ENCODE peak calls at places on chromosomes 3 and 15, in five cellular contexts. One of them, this sample, is unnamed.

GRCh38 chr3:78919021-78919755 is 848.6 kb downstream of the ROBO1 start:
- DNase-seq in astrocyte of the spinal cord: peak
- DNase-seq in hepatocyte: peak
- DNase-seq in AG10803: peak
- DNase-seq in testis: no peak
- DNase-seq in this sample: peak

GRCh38 chr3:177335728-177336127 is 138.4 kb upstream of the TBL1XR1 start:
- DNase-seq in hepatocyte: no peak
- DNase-seq in AG10803: peak
- DNase-seq in testis: no peak
- DNase-seq in astrocyte of the spinal cord: peak
- DNase-seq in this sample: peak

GRCh38 chr3:106229495-106230278 is 360.9 kb upstream of the CBLB start:
- DNase-seq in hepatocyte: no peak
- DNase-seq in astrocyte of the spinal cord: no peak
- DNase-seq in AG10803: no peak
- DNase-seq in testis: no peak
- DNase-seq in this sample: no peak

GRCh38 chr15:50907866-50908208 is 646 bp upstream of the AP4E1 start:
- DNase-seq in testis: peak
- DNase-seq in hepatocyte: peak
- DNase-seq in astrocyte of the spinal cord: peak
- DNase-seq in AG10803: peak
- DNase-seq in this sample: peak

GRCh38 chr3:110526732-110527727 is 544.6 kb upstream of the NECTIN3 start:
- DNase-seq in AG10803: peak
- DNase-seq in testis: no peak
- DNase-seq in astrocyte of the spinal cord: peak
- DNase-seq in hepatocyte: peak
- DNase-seq in this sample: peak

GRCh38 chr3:128309026-128309425 is 155.7 kb downstream of the EEFSEC start:
- DNase-seq in astrocyte of the spinal cord: no peak
- DNase-seq in testis: no peak
- DNase-seq in hepatocyte: no peak
- DNase-seq in AG10803: no peak
- DNase-seq in this sample: no peak

GRCh38 chr3:67109651-67110204 is 111.6 kb downstream of the KBTBD8 start:
- DNase-seq in hepatocyte: peak
- DNase-seq in astrocyte of the spinal cord: peak
- DNase-seq in testis: no peak
- DNase-seq in AG10803: peak
- DNase-seq in this sample: peak

GRCh38 chr3:32454111-32454510 is 48.5 kb downstream of the CMTM6 start:
- DNase-seq in testis: no peak
- DNase-seq in astrocyte of the spinal cord: no peak
- DNase-seq in AG10803: no peak
- DNase-seq in hepatocyte: no peak
- DNase-seq in this sample: no peak

GRCh38 chr3:117820900-117821299 is 1111.3 kb downstream of the TUSC7 start:
- DNase-seq in testis: no peak
- DNase-seq in AG10803: peak
- DNase-seq in astrocyte of the spinal cord: peak
- DNase-seq in hepatocyte: no peak
- DNase-seq in this sample: peak

GRCh38 chr3:182683335-182684257 is 109.7 kb upstream of the ATP11B start:
- DNase-seq in AG10803: peak
- DNase-seq in hepatocyte: peak
- DNase-seq in testis: peak
- DNase-seq in astrocyte of the spinal cord: peak
- DNase-seq in this sample: peak

GRCh38 chr3:161821591-161821990 is 325.0 kb downstream of the OTOL1 start:
- DNase-seq in astrocyte of the spinal cord: no peak
- DNase-seq in hepatocyte: no peak
- DNase-seq in testis: no peak
- DNase-seq in AG10803: no peak
- DNase-seq in this sample: no peak

GRCh38 chr3:171699611-171700010 is 110.7 kb downstream of the PLD1 start:
- DNase-seq in testis: no peak
- DNase-seq in hepatocyte: no peak
- DNase-seq in astrocyte of the spinal cord: no peak
- DNase-seq in AG10803: peak
- DNase-seq in this sample: peak

GRCh38 chr3:99943931-99944761 is 126.5 kb downstream of the CMSS1 start:
- DNase-seq in astrocyte of the spinal cord: no peak
- DNase-seq in testis: no peak
- DNase-seq in hepatocyte: no peak
- DNase-seq in AG10803: no peak
- DNase-seq in this sample: no peak

GRCh38 chr15:29115093-29115991 is 154.3 kb downstream of the NSMCE3 start:
- DNase-seq in hepatocyte: peak
- DNase-seq in astrocyte of the spinal cord: peak
- DNase-seq in AG10803: no peak
- DNase-seq in testis: peak
- DNase-seq in this sample: no peak

GRCh38 chr3:163043074-163043473 is 1546.5 kb downstream of the OTOL1 start:
- DNase-seq in AG10803: peak
- DNase-seq in testis: peak
- DNase-seq in hepatocyte: no peak
- DNase-seq in astrocyte of the spinal cord: no peak
- DNase-seq in this sample: peak

GRCh38 chr15:92654662-92655061 is 913 bp downstream of the FAM174B start:
- DNase-seq in AG10803: no peak
- DNase-seq in astrocyte of the spinal cord: no peak
- DNase-seq in hepatocyte: no peak
- DNase-seq in testis: no peak
- DNase-seq in this sample: no peak

GRCh38 chr3:169020371-169020770 is 643.1 kb downstream of the MECOM start:
- DNase-seq in astrocyte of the spinal cord: no peak
- DNase-seq in AG10803: no peak
- DNase-seq in testis: no peak
- DNase-seq in hepatocyte: no peak
- DNase-seq in this sample: no peak

GRCh38 chr15:47514251-47514652 is 203.1 kb upstream of the SEMA6D start:
- DNase-seq in astrocyte of the spinal cord: peak
- DNase-seq in hepatocyte: no peak
- DNase-seq in AG10803: peak
- DNase-seq in testis: no peak
- DNase-seq in this sample: peak

GRCh38 chr3:188662214-188662613 is 508.3 kb downstream of the LPP start:
- DNase-seq in testis: no peak
- DNase-seq in AG10803: no peak
- DNase-seq in hepatocyte: no peak
- DNase-seq in astrocyte of the spinal cord: no peak
- DNase-seq in this sample: no peak

GRCh38 chr3:152183473-152183872 is 85.3 kb upstream of the MBNL1 start:
- DNase-seq in hepatocyte: peak
- DNase-seq in astrocyte of the spinal cord: peak
- DNase-seq in AG10803: no peak
- DNase-seq in testis: peak
- DNase-seq in this sample: peak

GRCh38 chr3:196273655-196274054 is 13.9 kb downstream of the PCYT1A start:
- DNase-seq in astrocyte of the spinal cord: no peak
- DNase-seq in testis: peak
- DNase-seq in AG10803: no peak
- DNase-seq in hepatocyte: no peak
- DNase-seq in this sample: no peak

GRCh38 chr3:4395448-4395847 is 71.6 kb downstream of the SUMF1 start:
- DNase-seq in testis: no peak
- DNase-seq in astrocyte of the spinal cord: peak
- DNase-seq in AG10803: no peak
- DNase-seq in hepatocyte: no peak
- DNase-seq in this sample: no peak

GRCh38 chr15:68668926-68669600 is 90.3 kb downstream of the CORO2B start:
- DNase-seq in hepatocyte: no peak
- DNase-seq in AG10803: no peak
- DNase-seq in astrocyte of the spinal cord: no peak
- DNase-seq in testis: peak
- DNase-seq in this sample: no peak

GRCh38 chr15:66713843-66714508 is 11.9 kb downstream of the SMAD6 start:
- DNase-seq in AG10803: no peak
- DNase-seq in hepatocyte: no peak
- DNase-seq in testis: no peak
- DNase-seq in astrocyte of the spinal cord: no peak
- DNase-seq in this sample: no peak

GRCh38 chr15:45641374-45641778 is 6.5 kb downstream of the SQOR start:
- DNase-seq in AG10803: peak
- DNase-seq in testis: no peak
- DNase-seq in astrocyte of the spinal cord: peak
- DNase-seq in hepatocyte: peak
- DNase-seq in this sample: peak

GRCh38 chr3:126179825-126180476 is 435 bp downstream of the ALDH1L1 start:
- DNase-seq in hepatocyte: peak
- DNase-seq in astrocyte of the spinal cord: no peak
- DNase-seq in AG10803: no peak
- DNase-seq in testis: peak
- DNase-seq in this sample: peak

DNA sequence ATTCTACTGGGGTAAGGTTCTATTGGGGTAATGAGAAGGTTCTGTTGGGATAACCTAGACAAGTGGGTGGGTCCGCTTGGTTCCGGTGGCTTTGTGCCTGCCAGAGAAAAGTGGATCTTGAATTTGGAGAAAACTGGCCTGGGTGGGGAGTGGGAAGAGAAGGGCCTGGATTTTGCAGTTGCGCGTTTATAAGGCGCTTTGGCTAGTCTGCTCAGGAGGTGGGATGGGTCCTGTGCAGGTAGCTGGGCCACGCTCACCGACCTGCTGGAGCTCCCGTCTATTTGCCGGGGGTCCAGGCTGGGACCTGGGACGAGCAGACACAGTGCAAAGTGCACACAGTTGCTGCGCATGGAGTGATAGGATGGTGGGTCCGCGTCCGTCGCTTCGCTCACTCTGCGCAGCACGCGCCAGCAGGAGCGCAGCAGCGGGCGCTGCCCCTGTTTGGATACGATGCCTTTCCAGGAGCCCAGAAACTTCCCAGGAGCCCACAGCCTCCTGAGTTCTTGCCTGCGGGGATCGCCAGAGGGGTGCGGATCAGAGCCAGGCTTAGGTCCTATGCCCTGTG is 1.3 kb upstream of the AP3B2 start:
- DNase-seq in AG10803: no peak
- DNase-seq in hepatocyte: no peak
- DNase-seq in testis: no peak
- DNase-seq in astrocyte of the spinal cord: no peak
- DNase-seq in this sample: no peak
- TF ChIP-seq CTCF in AG10803: no peak
- TF ChIP-seq CTCF in hepatocyte: no peak
- TF ChIP-seq CTCF in testis: no peak
- TF ChIP-seq CTCF in astrocyte of the spinal cord: no peak
- TF ChIP-seq CTCF in this sample: no peak

DNA sequence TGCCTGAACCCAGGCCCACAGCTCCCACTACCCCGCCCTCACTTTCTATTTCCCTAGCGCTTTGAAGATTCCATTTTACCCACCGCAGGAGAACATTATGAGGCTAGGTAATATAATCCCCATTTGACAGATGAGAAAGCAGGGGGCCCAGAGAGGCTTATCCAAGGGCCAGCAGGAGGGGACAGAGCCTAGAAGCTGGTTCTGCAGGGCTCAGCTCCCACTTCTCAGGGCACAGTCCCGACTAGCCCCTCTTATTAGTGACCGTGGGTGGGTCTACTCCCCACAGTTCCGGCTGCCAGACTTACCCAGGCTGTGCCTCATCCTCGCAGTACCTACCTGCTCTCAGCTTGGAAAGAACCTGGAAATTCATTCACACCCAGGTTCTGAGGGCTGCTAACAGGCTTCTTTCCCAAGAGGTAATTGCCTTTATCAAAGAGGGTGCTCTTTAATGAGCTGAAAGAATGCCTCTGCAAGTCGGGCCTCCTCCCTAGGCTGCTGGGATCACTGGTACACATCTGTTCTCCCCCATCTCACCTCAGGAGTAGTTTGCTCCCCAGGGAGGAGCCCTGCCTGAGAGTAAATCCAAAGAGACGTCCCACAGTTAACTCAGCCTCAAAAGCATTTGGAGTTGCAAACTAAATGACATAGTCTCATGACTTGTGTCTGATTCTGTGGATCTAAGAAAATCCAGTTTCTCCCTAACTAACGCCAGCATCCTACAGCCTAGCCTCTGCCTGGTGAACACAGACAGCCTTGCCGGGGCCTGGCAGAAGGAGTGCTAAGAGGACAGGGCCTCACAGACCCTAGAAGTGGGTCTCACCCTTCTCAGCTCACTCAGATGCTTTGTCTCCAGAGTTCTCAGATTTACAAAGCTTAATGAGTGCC is 125.0 kb downstream of the CHSY1 start:
- DNase-seq in AG10803: peak
- DNase-seq in testis: no peak
- DNase-seq in astrocyte of the spinal cord: peak
- DNase-seq in hepatocyte: no peak
- DNase-seq in this sample: peak
- H3K4me3 ChIP-seq in AG10803: no peak
- H3K4me3 ChIP-seq in testis: no peak
- H3K4me3 ChIP-seq in astrocyte of the spinal cord: no peak
- H3K4me3 ChIP-seq in hepatocyte: no peak
- H3K4me3 ChIP-seq in this sample: no peak

DNA sequence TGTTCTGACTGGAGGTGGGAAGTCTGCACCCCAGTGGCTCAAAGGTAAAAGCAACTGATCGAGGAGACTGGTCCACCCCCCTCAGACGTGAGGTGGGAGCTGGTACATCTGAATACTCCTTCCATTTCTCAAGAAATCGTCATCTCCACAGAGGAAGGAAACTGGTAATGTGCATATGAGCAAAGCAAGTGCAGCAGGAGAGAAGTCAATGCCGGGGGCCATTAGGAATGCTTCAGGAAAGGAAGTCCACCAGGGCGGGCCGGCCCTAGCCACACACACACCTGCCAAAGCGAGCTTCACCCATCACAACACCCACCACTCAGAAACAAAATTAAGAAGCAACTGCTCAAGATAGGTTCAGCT is 8.5 kb downstream of the TBC1D2B start:
- DNase-seq in testis: no peak
- DNase-seq in AG10803: no peak
- DNase-seq in astrocyte of the spinal cord: no peak
- DNase-seq in hepatocyte: no peak
- DNase-seq in this sample: no peak
- TF ChIP-seq CTCF in testis: no peak
- TF ChIP-seq CTCF in AG10803: no peak
- TF ChIP-seq CTCF in astrocyte of the spinal cord: no peak
- TF ChIP-seq CTCF in hepatocyte: no peak
- TF ChIP-seq CTCF in this sample: no peak

DNA sequence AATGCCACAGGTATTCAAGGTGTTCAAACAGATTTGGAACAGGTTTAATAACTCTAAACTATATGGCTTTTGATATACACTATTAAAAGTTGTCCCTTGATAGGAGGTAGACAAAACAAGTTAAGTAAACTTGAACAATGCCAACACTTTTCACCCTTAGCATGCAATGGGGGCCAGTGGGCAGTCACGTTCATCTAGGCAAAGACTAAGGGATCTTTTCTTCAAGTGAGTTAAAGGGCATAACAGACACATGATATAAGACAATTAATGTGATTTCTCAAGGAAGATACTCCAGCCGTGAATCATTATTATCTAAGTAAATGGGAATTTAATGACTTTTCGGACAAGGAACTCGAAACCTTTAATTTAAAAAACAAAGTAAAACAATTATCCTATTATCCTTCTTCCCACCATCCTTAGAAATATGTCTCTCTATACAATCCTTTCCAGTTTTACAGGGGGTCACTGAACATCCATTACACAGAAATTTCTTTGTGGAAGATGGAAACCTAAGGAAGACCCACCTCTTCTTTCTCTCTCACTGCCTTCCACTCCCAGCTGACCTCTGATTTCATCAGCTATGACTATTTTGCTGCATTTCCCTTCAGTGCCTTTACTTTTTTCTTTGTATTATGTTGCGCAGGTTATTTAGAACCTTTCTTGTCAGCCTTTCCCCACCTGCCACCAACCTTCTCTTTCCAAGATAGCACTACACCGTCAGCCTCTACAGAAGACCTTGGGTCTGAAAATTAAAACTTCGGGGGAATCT is 1.5 kb downstream of the CLDN1 start:
- DNase-seq in AG10803: no peak
- DNase-seq in astrocyte of the spinal cord: no peak
- DNase-seq in testis: no peak
- DNase-seq in hepatocyte: no peak
- DNase-seq in this sample: no peak
- H3K4me3 ChIP-seq in AG10803: no peak
- H3K4me3 ChIP-seq in astrocyte of the spinal cord: no peak
- H3K4me3 ChIP-seq in testis: no peak
- H3K4me3 ChIP-seq in hepatocyte: peak
- H3K4me3 ChIP-seq in this sample: no peak

This sample was measured in cardiac fibroblast.